ENCODE peak calls at places on chromosome 1, in seven cellular contexts. B is right atrium auricular region, C is fibroblast of lung, G is PC-3, Q is MM.1S, I is heart right ventricle, S is prostate gland. O is an unnamed sample.

GRCh38 chr1:81912383-81912782 is 111.6 kb downstream of the ADGRL2 start:
- DNase-seq in B (no peak), C (no peak), G (peak; percentile 76), Q (no peak), I (no peak), S (no peak), O (no peak)

GRCh38 chr1:225754940-225755635 is 22.5 kb upstream of the SRP9 start:
- DNase-seq in B (peak; percentile 76), C (peak; percentile 91), G (peak; percentile 81), Q (no peak), I (peak; percentile 64), S (no peak), O (no peak)

GRCh38 chr1:235503333-235504121 is 725 bp downstream of the B3GALNT2 start:
- DNase-seq in B (peak; percentile 66), C (peak; percentile 62), G (peak; percentile 31), Q (peak; percentile 69), I (peak; percentile 47), S (peak; percentile 51), O (peak; percentile 31)

GRCh38 chr1:216045400-216045799 is 377.8 kb downstream of the USH2A start:
- DNase-seq in B (no peak), C (peak; percentile 95), G (peak; percentile 45), Q (no peak), I (no peak), S (no peak), O (no peak)

GRCh38 chr1:184563308-184563707 is 176.5 kb downstream of the C1orf21 start:
- DNase-seq in B (no peak), C (peak; percentile 67), G (peak; percentile 47), Q (peak; percentile 60), I (no peak), S (no peak), O (no peak)

GRCh38 chr1:231124746-231125145 is 37.1 kb upstream of the TRIM67 start:
- DNase-seq in B (no peak), C (no peak), G (no peak), Q (no peak), I (no peak), S (no peak), O (no peak)

GRCh38 chr1:31372961-31373896 is at the start of gene FABP3:
- DNase-seq in B (peak; percentile 91), C (peak; percentile 78), G (peak; percentile 46), Q (no peak), I (peak; percentile 85), S (peak; percentile 54), O (no peak)

GRCh38 chr1:111441573-111442192 is 7.4 kb downstream of the WDR77 start:
- DNase-seq in B (no peak), C (peak; percentile 36), G (peak; percentile 35), Q (peak; percentile 23), I (no peak), S (no peak), O (peak; percentile 51)

GRCh38 chr1:228921473-228921872 is 186.2 kb downstream of the RHOU start:
- DNase-seq in B (no peak), C (no peak), G (peak; percentile 5), Q (no peak), I (no peak), S (peak; percentile 13), O (no peak)

GRCh38 chr1:226132731-226133503 is 53.6 kb downstream of the ACBD3 start:
- DNase-seq in B (peak; percentile 42), C (no peak), G (peak; percentile 91), Q (no peak), I (no peak), S (peak; percentile 88), O (no peak)

GRCh38 chr1:55423376-55423775 is 208.2 kb upstream of the USP24 start:
- DNase-seq in B (no peak), C (no peak), G (no peak), Q (no peak), I (no peak), S (no peak), O (no peak)

GRCh38 chr1:119475866-119476439 is 31.1 kb upstream of the HSD3B1 start:
- DNase-seq in B (no peak), C (peak; percentile 11), G (peak; percentile 85), Q (peak; percentile 31), I (no peak), S (peak; percentile 65), O (no peak)

GRCh38 chr1:53390261-53390660 is 62.4 kb upstream of the LRP8 start:
- DNase-seq in B (no peak), C (no peak), G (no peak), Q (no peak), I (peak; percentile 21), S (peak; percentile 32), O (no peak)

GRCh38 chr1:235648954-235649721 is 446 bp downstream of the GNG4 start:
- DNase-seq in B (peak; percentile 59), C (peak; percentile 58), G (peak; percentile 38), Q (peak; percentile 19), I (peak; percentile 46), S (peak; percentile 58), O (peak; percentile 72)

GRCh38 chr1:187185389-187185788 is 356.6 kb downstream of the PLA2G4A start:
- DNase-seq in B (no peak), C (no peak), G (peak; percentile 26), Q (peak; percentile 98), I (no peak), S (no peak), O (no peak)

GRCh38 chr1:22387888-22388564 is 63.6 kb upstream of the ZBTB40 start:
- DNase-seq in B (no peak), C (no peak), G (peak; percentile 30), Q (no peak), I (no peak), S (peak; percentile 57), O (no peak)

DNA sequence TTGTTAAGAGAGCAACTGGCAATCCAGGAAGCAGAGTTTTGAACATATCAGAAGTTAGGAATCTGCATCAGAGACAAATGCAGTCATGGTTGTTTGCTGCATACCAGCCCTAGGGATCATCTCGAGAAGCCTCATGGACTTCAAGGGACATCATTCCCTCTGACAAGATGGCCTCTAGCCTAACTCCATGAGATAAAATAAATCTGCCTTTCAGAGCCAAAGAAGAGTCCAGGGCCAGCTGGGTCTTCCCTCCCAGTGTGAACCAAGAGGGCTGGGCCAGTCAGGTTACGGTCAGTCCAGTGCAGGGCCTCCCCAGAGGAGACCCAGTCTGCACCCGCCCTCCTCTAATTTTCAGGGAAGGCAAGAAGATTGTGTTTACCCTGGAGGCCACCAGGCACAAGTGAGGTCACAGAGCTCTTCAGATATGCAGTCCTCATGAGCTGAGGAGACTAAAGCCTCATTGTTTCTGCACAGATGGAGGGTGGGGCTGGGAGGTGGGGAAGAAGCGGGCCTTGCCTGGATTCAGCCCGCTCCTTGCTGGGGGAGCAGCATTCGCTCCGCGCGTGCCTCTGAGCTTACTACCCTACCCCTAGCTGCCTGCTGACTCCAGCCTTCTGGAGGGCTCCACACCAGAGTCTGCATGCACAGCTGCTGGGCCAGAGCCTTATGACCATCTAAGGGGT is 52.8 kb downstream of the CAPN2 start:
- DNase-seq in B (peak; percentile 68), C (no peak), G (no peak), Q (peak; percentile 5), I (peak; percentile 51), S (no peak), O (no peak)
- H3K27ac ChIP-seq in B (peak overlapping the region; percentile 49), C (no peak overlapping the region), G (no peak overlapping the region), Q (no peak overlapping the region), I (peak overlapping the region; percentile 15), S (no peak overlapping the region), O (no peak overlapping the region)

DNA sequence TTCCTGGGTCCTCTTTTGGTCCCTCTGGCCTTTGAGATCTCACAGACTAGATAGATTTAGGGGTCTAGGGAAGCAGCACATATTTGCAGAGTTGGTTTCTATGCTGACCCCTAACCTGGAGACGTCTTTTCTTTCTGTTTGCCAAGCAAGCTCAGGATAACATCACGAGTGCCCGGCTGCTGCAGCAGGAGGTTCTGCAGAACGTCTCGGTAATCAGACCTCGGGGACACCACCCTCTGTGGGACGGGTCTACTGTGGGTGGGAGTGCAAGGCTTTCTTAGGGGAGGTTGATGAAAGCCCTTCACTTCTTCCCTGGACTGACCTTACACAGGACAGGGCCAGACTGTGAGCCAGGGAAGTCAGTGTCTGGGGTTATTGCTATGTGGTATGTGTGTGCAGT is 2.9 kb downstream of the IL24 start:
- DNase-seq in B (peak; percentile 43), C (no peak), G (no peak), Q (no peak), I (no peak), S (no peak), O (peak; percentile 62)
- H3K4me1 ChIP-seq in B (no peaks in the 10 kb centered on the region), C (peaks cover 31% of the 10 kb centered on the region), G (peaks cover 54% of the 10 kb centered on the region), Q (no peaks in the 10 kb centered on the region), I (no peaks in the 10 kb centered on the region), S (no peaks in the 10 kb centered on the region), O (peaks cover 36% of the 10 kb centered on the region)

DNA sequence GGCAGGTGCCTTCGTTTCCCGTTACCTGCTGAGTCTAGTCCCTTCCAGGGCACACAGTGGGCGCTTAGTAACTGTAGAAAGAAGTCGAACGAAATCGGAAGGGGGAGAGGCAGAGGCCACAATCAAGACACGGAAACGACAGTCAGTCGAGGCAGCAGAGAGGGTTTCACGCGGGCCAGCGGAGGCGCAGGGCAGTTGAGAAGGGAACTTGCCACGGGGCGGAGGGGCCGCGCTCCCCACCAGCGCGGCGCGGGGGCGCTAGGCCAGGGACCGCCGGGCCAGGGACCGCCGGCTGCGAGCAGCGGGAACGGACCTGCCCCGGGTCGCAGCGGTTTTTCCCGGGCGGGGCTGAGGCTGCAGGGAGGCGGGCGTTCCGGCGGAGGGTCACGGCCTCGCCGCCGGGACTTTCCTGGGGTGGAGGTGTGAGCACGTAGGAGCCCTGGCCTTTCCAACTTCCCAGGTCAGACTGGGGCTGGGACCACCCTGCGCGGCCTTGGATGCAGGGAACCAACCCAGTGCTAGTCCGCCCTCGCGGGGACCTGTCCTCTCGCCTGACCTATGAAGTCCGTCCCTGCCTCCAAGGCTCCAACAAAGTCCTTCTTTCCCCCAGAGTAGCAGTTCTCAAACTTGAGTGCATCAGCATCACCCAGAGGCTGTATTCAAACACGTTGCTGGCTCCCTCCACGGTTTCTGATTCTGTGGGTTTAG is 150.1 kb upstream of the FGGY start:
- DNase-seq in B (no peak), C (peak; percentile 47), G (peak; percentile 46), Q (peak; percentile 29), I (peak; percentile 61), S (no peak), O (peak; percentile 34)
- TF ChIP-seq CTCF in B (no peak), C (peak; percentile 20), G (no peak), Q (peak; percentile 18), I (peak; percentile 54), S (no peak), O (peak; percentile 23)

GRCh38 chr1:39130297-39130696 is 74.2 kb upstream of the MACF1 start:
- DNase-seq in B (no peak), C (peak; percentile 66), G (peak; percentile 92), Q (no peak), I (no peak), S (peak; percentile 13), O (no peak)

GRCh38 chr1:39127513-39127912 is 77.0 kb upstream of the MACF1 start:
- DNase-seq in B (no peak), C (peak; percentile 96), G (no peak), Q (no peak), I (peak; percentile 70), S (no peak), O (no peak)

GRCh38 chr1:39128959-39129358 is 75.5 kb upstream of the MACF1 start:
- DNase-seq in B (no peak), C (no peak), G (peak; percentile 88), Q (no peak), I (no peak), S (peak; percentile 93), O (no peak)

GRCh38 chr1:39129514-39129913 is 75.0 kb upstream of the MACF1 start:
- DNase-seq in B (no peak), C (peak; percentile 52), G (peak; percentile 25), Q (peak; percentile 29), I (no peak), S (peak; percentile 15), O (no peak)

DNA sequence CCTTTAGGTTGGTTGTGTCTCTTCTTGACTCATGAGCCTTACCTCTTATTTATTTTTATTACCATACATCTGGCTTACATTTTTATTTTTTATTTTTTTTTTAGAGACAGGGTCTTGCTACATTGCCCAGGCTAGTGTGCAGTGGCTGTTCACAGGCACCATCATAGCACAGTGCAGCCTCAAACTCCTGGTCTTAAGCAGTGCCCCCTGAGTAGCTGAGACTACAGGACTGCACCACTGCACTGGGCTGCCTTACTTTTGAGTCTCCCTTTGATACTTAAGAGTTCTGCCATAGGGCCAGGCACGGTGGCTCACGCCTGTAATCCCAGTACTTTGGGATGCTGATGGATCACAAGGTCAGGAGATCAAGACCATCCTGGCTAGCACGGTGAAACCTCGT is 76.4 kb upstream of the MACF1 start:
- DNase-seq in B (no peak), C (no peak), G (no peak), Q (no peak), I (no peak), S (no peak), O (no peak)
- H3K27ac ChIP-seq in B (peak overlapping the region; percentile 35), C (no peak overlapping the region), G (no peak overlapping the region), Q (no peak overlapping the region), I (peak overlapping the region; percentile 8), S (peak overlapping the region; percentile 68), O (no peak overlapping the region)